ENCODE peak calls at places on chromosomes 2 and 18, in nine cellular contexts. N is NCI-H345; F is cardiac muscle cell; O is ACHN; I is ecto neural progenitor cell; J is stimulated activated CD4-positive, alpha-beta T cell treated with anti-CD3 and anti-CD28 coated beads, Interleukin-2, amount 100 ng/mL, for 48 hours; M is tibial nerve; Z is activated T-helper 1 cell treated with Interleukin-2 at 50 U/mL for 16 hours; E is activated naive CD8-positive, alpha-beta T cell treated with anti-CD3 and anti-CD28 coated beads for 36 hours. L is an unnamed sample.

GRCh38 chr18:12278765-12279682 is 24.9 kb downstream of the CIDEA start:
- DNase-seq in J (no peak), F (peak; percentile 99), E (no peak), O (no peak), N (no peak), I (peak; percentile 87), Z (no peak), M (peak; percentile 74), L (no peak)

GRCh38 chr2:234401376-234401775 is 95.5 kb downstream of the ARL4C start:
- DNase-seq in M (no peak), E (peak; percentile 22), F (no peak), O (no peak), I (no peak), J (no peak), Z (no peak), N (no peak), L (no peak)

GRCh38 chr2:230717595-230717994 is 5.0 kb downstream of the CAB39 start:
- DNase-seq in J (no peak), Z (no peak), F (no peak), N (no peak), E (no peak), I (no peak), O (peak; percentile 76), M (no peak), L (no peak)

GRCh38 chr2:240200230-240201051 is 60.0 kb upstream of the OTOS start:
- DNase-seq in O (no peak), E (no peak), J (no peak), N (no peak), M (no peak), Z (no peak), F (peak; percentile 66), I (peak; percentile 61), L (no peak)

GRCh38 chr2:172655091-172655837 is 80.4 kb upstream of the RAPGEF4 start:
- DNase-seq in Z (no peak), N (no peak), M (no peak), E (no peak), F (peak; percentile 29), O (no peak), J (no peak), I (no peak), L (no peak)

GRCh38 chr18:63553117-63553516 is 10.9 kb downstream of the SERPINB12 start:
- DNase-seq in M (peak; percentile 12), E (no peak), F (peak; percentile 65), I (no peak), N (no peak), J (no peak), Z (no peak), O (no peak), L (no peak)

GRCh38 chr18:32735781-32736180 is 37.0 kb downstream of the KLHL14 start:
- DNase-seq in I (no peak), J (no peak), O (peak; percentile 33), F (peak; percentile 0), N (no peak), E (no peak), M (no peak), Z (no peak), L (no peak)

GRCh38 chr18:61731693-61732376 is 161.0 kb downstream of the RNF152 start:
- DNase-seq in Z (no peak), J (no peak), I (no peak), O (no peak), F (peak; percentile 76), E (no peak), M (no peak), N (no peak), L (no peak)

GRCh38 chr2:65431417-65432226 is 777 bp downstream of the SPRED2 start:
- DNase-seq in I (peak; percentile 71), M (peak; percentile 41), J (peak; percentile 23), O (peak; percentile 66), F (peak; percentile 53), Z (no peak), N (peak; percentile 70), E (peak; percentile 59), L (no peak)

GRCh38 chr2:149513461-149513860 is 74.1 kb downstream of the MMADHC start:
- DNase-seq in N (peak; percentile 34), F (no peak), M (no peak), Z (no peak), J (no peak), I (no peak), O (no peak), E (no peak), L (no peak)

GRCh38 chr2:69827796-69828540 is 1.5 kb upstream of the GMCL1 start:
- DNase-seq in O (no peak), N (no peak), I (no peak), E (no peak), F (peak; percentile 5), Z (no peak), J (no peak), M (peak; percentile 40), L (no peak)

GRCh38 chr2:47833516-47833968 is 50.6 kb downstream of the MSH6 start:
- DNase-seq in Z (no peak), J (no peak), N (no peak), M (no peak), F (no peak), O (no peak), E (no peak), I (no peak), L (no peak)

GRCh38 chr2:196181484-196181883 is 10.1 kb upstream of the STK17B start:
- DNase-seq in O (no peak), E (no peak), M (no peak), Z (no peak), N (peak; percentile 6), J (no peak), I (no peak), F (no peak), L (no peak)

GRCh38 chr2:56613254-56613653 is 429.5 kb downstream of the CCDC85A start:
- DNase-seq in Z (no peak), F (no peak), I (no peak), O (no peak), N (no peak), E (no peak), J (no peak), M (no peak), L (no peak)

GRCh38 chr2:164061129-164061746 is 325.4 kb upstream of the FIGN start:
- DNase-seq in J (no peak), N (peak; percentile 26), M (peak; percentile 60), F (peak; percentile 60), E (no peak), I (peak; percentile 53), Z (no peak), O (peak; percentile 56), L (peak; percentile 67)

GRCh38 chr2:128638311-128638710 is 319.6 kb upstream of the HS6ST1 start:
- DNase-seq in J (no peak), Z (no peak), M (no peak), O (no peak), E (no peak), N (no peak), F (no peak), I (peak; percentile 69), L (no peak)

L was measured in iPS DF 6.9.